ENCODE peak calls at places on chromosomes 3 and 15, in seven cellular contexts. D is neural progenitor cell, J is neuronal stem cell, Y is GM23248, Z is H9, R is HepG2, X is HCT116. P is an unnamed sample. For H3K4me1, the result is how much of the 10 kb centered on the place peaks cover.

GRCh38 chr15:39767921-39768320 is 14.7 kb downstream of the FSIP1 start:
- DNase-seq in R (no peak), X (no peak), Y (no peak), D (no peak), Z (no peak), J (no peak), P (no peak)

GRCh38 chr3:133927543-133928066 is 31.9 kb upstream of the RAB6B start:
- DNase-seq in J (peak), X (no peak), Z (peak), R (no peak), D (peak), Y (peak), P (no peak)

GRCh38 chr3:108818404-108818803 is 4.2 kb upstream of the TRAT1 start:
- DNase-seq in J (peak), Y (peak), R (peak), X (peak), Z (peak), D (peak), P (peak)

GRCh38 chr3:140898340-140899180 is 43.1 kb upstream of the SLC25A36 start:
- DNase-seq in Z (no peak), J (peak), Y (peak), R (peak), D (peak), X (peak), P (peak)

GRCh38 chr3:184188080-184188479 is 2.1 kb downstream of the ABCF3 start:
- DNase-seq in R (no peak), Z (no peak), Y (no peak), J (no peak), D (no peak), X (no peak), P (no peak)

GRCh38 chr3:77147836-77148578 is 108.1 kb downstream of the ROBO2 start:
- DNase-seq in D (no peak), J (no peak), X (no peak), Z (peak), R (no peak), Y (no peak), P (no peak)

GRCh38 chr3:157810924-157811718 is 295.1 kb downstream of the SHOX2 start:
- DNase-seq in R (no peak), Y (no peak), J (no peak), Z (no peak), D (no peak), X (no peak), P (no peak)

GRCh38 chr15:87645723-87646122 is 610.8 kb downstream of the NTRK3 start:
- DNase-seq in R (no peak), Y (no peak), J (no peak), X (no peak), Z (no peak), D (no peak), P (no peak)

GRCh38 chr15:75902129-75902557 is 1.5 kb upstream of the FBXO22 start:
- DNase-seq in D (peak), J (peak), X (no peak), R (no peak), Y (no peak), Z (peak), P (no peak)

GRCh38 chr15:29283371-29283770 is 13.7 kb upstream of the NSMCE3 start:
- DNase-seq in R (no peak), J (no peak), X (no peak), Y (no peak), D (no peak), Z (no peak), P (no peak)

GRCh38 chr3:122940628-122941086 is 86.9 kb downstream of the SEMA5B start:
- DNase-seq in X (no peak), Y (peak), J (no peak), Z (no peak), D (no peak), R (no peak), P (no peak)

GRCh38 chr3:58203541-58203940 is 7.2 kb downstream of the DNASE1L3 start:
- DNase-seq in Y (no peak), D (no peak), J (no peak), Z (no peak), R (no peak), X (no peak), P (no peak)

GRCh38 chr3:5002174-5002870 is 23.1 kb downstream of the BHLHE40 start:
- DNase-seq in Y (no peak), J (no peak), R (no peak), Z (no peak), D (no peak), X (no peak), P (peak)

GRCh38 chr3:9732080-9732752 is 681 bp downstream of the BRPF1 start:
- DNase-seq in Z (no peak), D (peak), Y (peak), J (no peak), R (no peak), X (no peak), P (peak)

GRCh38 chr15:50765202-50765967 is at the start of gene SPPL2A:
- DNase-seq in R (peak), Z (peak), D (peak), Y (peak), J (peak), X (peak), P (peak)

GRCh38 chr3:189294649-189295048 is 122.9 kb downstream of the TPRG1 start:
- DNase-seq in Y (no peak), J (no peak), D (no peak), X (no peak), Z (no peak), R (no peak), P (no peak)

GRCh38 chr15:91263632-91264477 is 163.8 kb downstream of the SV2B start:
- DNase-seq in Z (no peak), J (no peak), Y (peak), X (no peak), R (no peak), D (no peak), P (no peak)

GRCh38 chr3:55189359-55189801 is 261.5 kb upstream of the LRTM1 start:
- DNase-seq in Y (peak), D (no peak), Z (peak), X (no peak), R (no peak), J (no peak), P (no peak)

GRCh38 chr3:133851931-133852330 is 43.8 kb downstream of the RAB6B start:
- DNase-seq in D (no peak), J (no peak), R (no peak), Y (no peak), X (no peak), Z (no peak), P (no peak)

GRCh38 chr3:185786956-185787877 is 37.6 kb downstream of the IGF2BP2 start:
- DNase-seq in J (no peak), D (no peak), X (no peak), R (no peak), Y (no peak), Z (no peak), P (no peak)

GRCh38 chr3:185792955-185793354 is 31.9 kb downstream of the IGF2BP2 start:
- DNase-seq in R (no peak), Y (no peak), J (no peak), X (no peak), D (no peak), Z (no peak), P (no peak)

GRCh38 chr3:185789134-185789533 is 35.7 kb downstream of the IGF2BP2 start:
- DNase-seq in D (no peak), J (no peak), X (no peak), R (no peak), Y (no peak), Z (no peak), P (no peak)

GRCh38 chr3:185788292-185788691 is 36.5 kb downstream of the IGF2BP2 start:
- DNase-seq in Y (no peak), X (no peak), J (no peak), R (peak), Z (no peak), D (no peak), P (no peak)

GRCh38 chr3:185789891-185790830 is 34.7 kb downstream of the IGF2BP2 start:
- DNase-seq in D (no peak), X (no peak), Y (peak), R (no peak), J (no peak), Z (no peak), P (no peak)
- H3K4me1 ChIP-seq in D (under half), X (half or more), Y (under half), R (half or more), J (under half), Z (under half), P (under half)

GRCh38 chr3:36488077-36488789 is 107.9 kb downstream of the STAC start:
- DNase-seq in D (no peak), X (no peak), R (no peak), Y (peak), J (no peak), Z (no peak), P (no peak)
- H2AFZ ChIP-seq in D (no peak), X (no peak), R (no peak), Y (no peak), J (no peak), Z (no peak), P (no peak)

GRCh38 chr15:62787401-62787800 is 255.1 kb upstream of the TPM1 start:
- DNase-seq in D (no peak), X (no peak), Z (no peak), Y (no peak), J (no peak), R (no peak), P (no peak)
- H3K27ac ChIP-seq in D (no peak), X (no peak), Z (no peak), Y (no peak), J (no peak), R (no peak), P (no peak)

DNA sequence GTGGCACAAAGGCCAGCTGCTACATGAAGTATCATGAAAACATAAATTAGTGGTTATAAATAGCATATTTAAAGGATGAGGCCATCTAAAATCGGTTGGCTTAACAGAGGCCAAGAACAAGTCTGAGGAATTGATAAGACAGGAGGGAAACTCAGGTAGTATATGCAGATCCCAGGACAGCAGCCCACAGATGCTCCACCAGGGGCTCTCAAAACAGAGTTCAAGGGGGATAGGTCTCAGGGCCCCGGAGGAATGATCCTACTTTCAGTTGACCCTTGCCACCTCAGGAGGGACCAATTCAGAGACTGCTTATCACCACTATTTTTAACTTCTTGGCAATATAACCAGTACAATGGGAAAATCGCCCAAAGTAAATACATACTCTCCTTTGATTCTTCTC is 56.8 kb downstream of the RORA start:
- DNase-seq in D (no peak), Y (no peak), R (no peak), J (no peak), Z (no peak), X (no peak), P (no peak)
- H3K4me1 ChIP-seq in D (under half), Y (under half), R (under half), J (under half), Z (under half), X (under half), P (under half)

P was measured in DND-41.